ENCODE peak calls at places on chromosomes 11 and 22, in five cellular contexts. D is mucosa of gallbladder; F is left cardiac atrium; P is activated CD4-positive, alpha-beta T cell treated with anti-CD3 and anti-CD28 coated beads, Interleukin-2, amount 10 ng/mL, durations not matched to agents 7 days and 5 days; G is foreskin fibroblast. S is an unnamed sample.

GRCh38 chr11:69089258-69089657 is 40.5 kb downstream of the TPCN2 start:
- DNase-seq in D (peak), F (no peak), P (no peak), G (peak), S (no peak)

GRCh38 chr11:24516658-24517057 is 19.8 kb downstream of the LUZP2 start:
- DNase-seq in D (no peak), F (no peak), P (no peak), G (no peak), S (no peak)

GRCh38 chr22:48333323-48333763 is 1494.3 kb downstream of the BRD1 start:
- DNase-seq in D (no peak), F (no peak), P (no peak), G (no peak), S (no peak)

GRCh38 chr11:12889243-12889642 is 119.9 kb upstream of the RASSF10 start:
- DNase-seq in D (peak), F (peak), P (no peak), G (peak), S (no peak)

GRCh38 chr11:46390331-46391171 is 1.0 kb downstream of the CHRM4 start:
- DNase-seq in D (no peak), F (no peak), P (no peak), G (no peak), S (no peak)

GRCh38 chr11:4851033-4851432 is 2.0 kb upstream of the OR51S1 start:
- DNase-seq in D (no peak), F (peak), P (no peak), G (no peak), S (no peak)

GRCh38 chr11:26947379-26947844 is 46.5 kb upstream of the FIBIN start:
- DNase-seq in D (peak), F (peak), P (no peak), G (peak), S (no peak)

GRCh38 chr22:40709752-40710413 is 30.6 kb downstream of the MCHR1 start:
- DNase-seq in D (peak), F (peak), P (no peak), G (no peak), S (no peak)

GRCh38 chr11:72226701-72227100 is 2.1 kb downstream of the INPPL1 start:
- DNase-seq in D (no peak), F (no peak), P (no peak), G (no peak), S (no peak)

GRCh38 chr11:26620282-26621045 is 48.4 kb upstream of the MUC15 start:
- DNase-seq in D (no peak), F (no peak), P (no peak), G (no peak), S (no peak)

GRCh38 chr11:116073854-116074837 is 569.9 kb upstream of the CADM1 start:
- DNase-seq in D (peak), F (peak), P (no peak), G (no peak), S (peak)

GRCh38 chr11:43602670-43603069 is 77.9 kb upstream of the HSD17B12 start:
- DNase-seq in D (no peak), F (no peak), P (no peak), G (no peak), S (no peak)

GRCh38 chr22:17871726-17872458 is 97.6 kb upstream of the BID start:
- DNase-seq in D (no peak), F (no peak), P (no peak), G (no peak), S (no peak)

GRCh38 chr11:108654994-108655631 is 9.8 kb upstream of the DDX10 start:
- DNase-seq in D (no peak), F (no peak), P (peak), G (peak), S (peak)

GRCh38 chr11:106468531-106468930 is 391.1 kb downstream of the AASDHPPT start:
- DNase-seq in D (no peak), F (no peak), P (no peak), G (no peak), S (no peak)

GRCh38 chr22:40401532-40401931 is 31.1 kb downstream of the SGSM3 start:
- DNase-seq in D (no peak), F (no peak), P (peak), G (no peak), S (no peak)

GRCh38 chr11:78085972-78086371 is 6.3 kb upstream of the NDUFC2 start:
- DNase-seq in D (no peak), F (no peak), P (no peak), G (no peak), S (no peak)

GRCh38 chr11:63610604-63611394 is 3.4 kb downstream of the PLAAT3 start:
- DNase-seq in D (peak), F (no peak), P (no peak), G (no peak), S (no peak)

GRCh38 chr11:5815534-5815933 is 6.8 kb downstream of the OR52N2 start:
- DNase-seq in D (no peak), F (no peak), P (no peak), G (no peak), S (no peak)

GRCh38 chr11:2293396-2294339 is 8.1 kb downstream of the C11orf21 start:
- DNase-seq in D (peak), F (no peak), P (peak), G (no peak), S (no peak)

GRCh38 chr11:13016415-13016814 is 7.3 kb downstream of the RASSF10 start:
- DNase-seq in D (no peak), F (no peak), P (no peak), G (no peak), S (peak)

GRCh38 chr11:125346565-125347260 is 149.4 kb downstream of the FEZ1 start:
- DNase-seq in D (no peak), F (no peak), P (no peak), G (no peak), S (no peak)

GRCh38 chr22:31289335-31289734 is 3.0 kb downstream of the PIK3IP1 start:
- DNase-seq in D (no peak), F (no peak), P (no peak), G (no peak), S (peak)

GRCh38 chr11:108609681-108610080 is 16.1 kb upstream of the EXPH5 start:
- DNase-seq in D (no peak), F (no peak), P (no peak), G (no peak), S (no peak)

GRCh38 chr22:39556970-39557811 is 13.4 kb upstream of the CACNA1I start:
- DNase-seq in D (no peak), F (no peak), P (peak), G (peak), S (no peak)

GRCh38 chr11:90250970-90251369 is 28.1 kb upstream of the CHORDC1 start:
- DNase-seq in D (no peak), F (no peak), P (no peak), G (no peak), S (no peak)

GRCh38 chr11:115054541-115055538 is 376.5 kb downstream of the NXPE2 start:
- DNase-seq in D (no peak), F (peak), P (no peak), G (no peak), S (peak)

GRCh38 chr11:2531277-2531986 is 86.6 kb downstream of the KCNQ1 start:
- DNase-seq in D (peak), F (peak), P (peak), G (peak), S (no peak)